ENCODE peak calls at places on chromosomes 1 and 21, in ten cellular contexts. F, U, A, N, O, X, B, R, Z and V are unnamed samples.

GRCh38 chr21:27240901-27241300 is 274.0 kb upstream of the ADAMTS5 start:
- DNase-seq in N (no peak), A (no peak), Z (no peak), F (no peak), U (no peak), O (no peak), B (no peak), X (no peak), R (no peak), V (no peak)

GRCh38 chr1:204756349-204756748 is 70.8 kb upstream of the LRRN2 start:
- DNase-seq in X (no peak), R (no peak), A (no peak), O (no peak), U (no peak), N (no peak), B (no peak), F (no peak), Z (no peak), V (no peak)

GRCh38 chr1:71294178-71294577 is 213.3 kb upstream of the ZRANB2 start:
- DNase-seq in X (no peak), U (no peak), N (peak; percentile 47), B (no peak), R (no peak), F (no peak), O (no peak), Z (no peak), A (no peak), V (no peak)

GRCh38 chr21:41147979-41148355 is 20.0 kb upstream of the BACE2 start:
- DNase-seq in O (no peak), B (no peak), A (no peak), F (no peak), X (no peak), Z (no peak), U (no peak), N (no peak), R (no peak), V (no peak)

GRCh38 chr1:21963477-21964217 is 13.2 kb upstream of the CELA3B start:
- DNase-seq in R (peak; percentile 61), A (peak; percentile 74), U (peak; percentile 85), B (peak; percentile 76), F (peak; percentile 83), Z (peak; percentile 37), N (peak; percentile 80), O (peak; percentile 49), X (no peak), V (peak; percentile 76)

GRCh38 chr1:234961468-234962339 is 166.9 kb downstream of the TOMM20 start:
- DNase-seq in R (no peak), O (peak; percentile 87), B (no peak), U (no peak), A (no peak), Z (no peak), F (no peak), N (peak; percentile 74), X (peak; percentile 40), V (no peak)

GRCh38 chr1:109478806-109479205 is 4.9 kb upstream of the ATXN7L2 start:
- DNase-seq in X (no peak), Z (no peak), A (no peak), F (no peak), O (no peak), N (no peak), B (peak; percentile 47), U (no peak), R (no peak), V (no peak)

GRCh38 chr1:53653200-53653575 is 85.8 kb downstream of the GLIS1 start:
- DNase-seq in B (no peak), X (no peak), Z (no peak), U (no peak), R (no peak), F (no peak), N (no peak), A (no peak), O (no peak), V (no peak)

GRCh38 chr1:171717080-171717479 is 24.8 kb downstream of the VAMP4 start:
- DNase-seq in X (no peak), A (no peak), U (no peak), F (no peak), B (no peak), N (peak; percentile 12), O (no peak), R (no peak), Z (no peak), V (no peak)

GRCh38 chr1:170929412-170929834 is 5.9 kb upstream of the MROH9 start:
- DNase-seq in U (no peak), Z (no peak), X (peak; percentile 34), F (no peak), O (no peak), N (peak; percentile 22), R (no peak), B (no peak), A (no peak), V (no peak)

GRCh38 chr1:78250201-78250600 is 204.4 kb downstream of the GIPC2 start:
- DNase-seq in X (no peak), Z (no peak), N (no peak), O (no peak), R (no peak), B (no peak), A (no peak), F (no peak), U (no peak), V (no peak)

GRCh38 chr1:21956720-21957552 is 19.8 kb upstream of the HSPG2 start:
- DNase-seq in Z (peak; percentile 47), A (peak; percentile 27), B (peak; percentile 84), R (peak; percentile 82), U (peak; percentile 43), N (peak; percentile 32), X (no peak), F (no peak), O (peak; percentile 46), V (peak; percentile 48)

GRCh38 chr1:205907794-205908193 is 35.5 kb downstream of the SLC26A9 start:
- DNase-seq in U (no peak), F (no peak), A (no peak), O (peak; percentile 52), R (peak; percentile 5), Z (no peak), N (peak; percentile 38), B (no peak), X (peak; percentile 27), V (no peak)